ENCODE peak calls at places on chromosome 3, in four cellular contexts. I is A673, Y is cardiac muscle cell, R is PC-9. H is an unnamed sample.
A peak's percentile ranks its signal among the peaks of the same experiment; 100 is the strongest.

GRCh38 chr3:58833501-58833900 is 166.9 kb upstream of the FAM3D start:
- DNase-seq in R (no peak), I (no peak), Y (no peak), H (no peak)

GRCh38 chr3:57120040-57120802 is 44.9 kb downstream of the IL17RD start:
- DNase-seq in I (no peak), R (no peak), Y (peak; percentile 66), H (no peak)

GRCh38 chr3:57682284-57682683 is 10.6 kb downstream of the DENND6A start:
- DNase-seq in Y (no peak), I (no peak), R (no peak), H (no peak)

GRCh38 chr3:69458798-69459197 is 72.9 kb upstream of the FRMD4B start:
- DNase-seq in R (peak; percentile 44), Y (no peak), I (no peak), H (no peak)

GRCh38 chr3:186971578-186971977 is 41.3 kb downstream of the ST6GAL1 start:
- DNase-seq in I (no peak), Y (no peak), R (no peak), H (no peak)

GRCh38 chr3:74041068-74041675 is 416.4 kb upstream of the PDZRN3 start:
- DNase-seq in Y (no peak), I (no peak), R (no peak), H (no peak)

GRCh38 chr3:175193815-175194518 is 334.8 kb downstream of the NAALADL2 start:
- DNase-seq in R (peak; percentile 77), I (no peak), Y (no peak), H (no peak)

GRCh38 chr3:179272385-179272784 is 21.5 kb upstream of the KCNMB3 start:
- DNase-seq in I (peak; percentile 31), Y (no peak), R (no peak), H (no peak)

GRCh38 chr3:170532573-170532972 is 53.3 kb downstream of the SLC7A14 start:
- DNase-seq in I (no peak), Y (no peak), R (no peak), H (no peak)

GRCh38 chr3:60935709-60936108 is 315.5 kb downstream of the FHIT start:
- DNase-seq in Y (no peak), I (no peak), R (no peak), H (no peak)

GRCh38 chr3:74897006-74897405 is 282.5 kb upstream of the CNTN3 start:
- DNase-seq in Y (peak; percentile 23), I (peak; percentile 4), R (no peak), H (no peak)

GRCh38 chr3:6250167-6250566 is 610.7 kb upstream of the GRM7 start:
- DNase-seq in R (no peak), Y (no peak), I (no peak), H (no peak)

GRCh38 chr3:30654269-30654668 is 47.9 kb downstream of the TGFBR2 start:
- DNase-seq in R (no peak), Y (no peak), I (no peak), H (no peak)
- H3K4me1 ChIP-seq in R (peaks cover 18% of the 10 kb centered on the region), Y (peaks cover 30% of the 10 kb centered on the region), I (peaks cover 65% of the 10 kb centered on the region), H (peaks cover 63% of the 10 kb centered on the region)

GRCh38 chr3:43016513-43016865 is 37.4 kb downstream of the GASK1A start:
- DNase-seq in Y (no peak), I (no peak), R (no peak), H (peak; percentile 22)

GRCh38 chr3:43017038-43017437 is 37.9 kb downstream of the GASK1A start:
- DNase-seq in I (no peak), R (no peak), Y (no peak), H (no peak)

GRCh38 chr3:43015572-43016512 is 36.7 kb downstream of the GASK1A start:
- DNase-seq in R (no peak), Y (no peak), I (no peak), H (no peak)

GRCh38 chr3:43019168-43019765 is 40.2 kb downstream of the GASK1A start:
- DNase-seq in Y (no peak), R (no peak), I (no peak), H (no peak)

DNA sequence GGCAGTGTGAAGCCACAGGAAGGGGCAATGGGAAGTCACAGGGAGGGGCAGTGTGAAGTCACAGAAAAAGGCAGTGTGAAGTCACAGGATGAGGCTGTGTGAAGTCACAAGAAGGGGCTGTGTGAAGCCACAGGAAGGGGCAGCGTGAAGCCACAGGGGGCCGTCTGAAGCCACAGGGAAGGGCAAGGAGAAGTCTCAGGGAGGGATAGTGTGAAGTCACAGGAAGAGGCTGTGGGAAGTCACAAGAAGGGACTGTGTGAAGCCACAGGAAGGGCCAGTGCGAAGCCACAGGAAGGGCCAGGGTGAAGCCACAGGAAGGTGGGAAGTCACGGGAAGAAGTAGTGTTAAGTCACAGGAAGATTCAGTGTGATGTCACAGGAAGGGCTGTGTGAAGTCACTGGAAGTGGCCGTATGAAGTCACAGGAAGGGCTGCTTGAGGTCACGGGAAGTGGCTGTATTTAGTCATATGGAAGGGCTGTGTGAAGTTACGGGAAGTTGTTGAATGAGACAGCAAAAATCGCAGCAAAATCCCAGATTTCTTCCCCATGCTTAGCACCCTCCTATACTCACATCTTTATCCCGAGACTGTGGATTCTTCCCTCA is 38.6 kb downstream of the GASK1A start:
- DNase-seq in I (no peak), Y (no peak), R (no peak), H (no peak)
- H3K9me3 ChIP-seq in I (no peaks in the 10 kb centered on the region), Y (no peaks in the 10 kb centered on the region), R (no peaks in the 10 kb centered on the region), H (peaks cover 26% of the 10 kb centered on the region)

DNA sequence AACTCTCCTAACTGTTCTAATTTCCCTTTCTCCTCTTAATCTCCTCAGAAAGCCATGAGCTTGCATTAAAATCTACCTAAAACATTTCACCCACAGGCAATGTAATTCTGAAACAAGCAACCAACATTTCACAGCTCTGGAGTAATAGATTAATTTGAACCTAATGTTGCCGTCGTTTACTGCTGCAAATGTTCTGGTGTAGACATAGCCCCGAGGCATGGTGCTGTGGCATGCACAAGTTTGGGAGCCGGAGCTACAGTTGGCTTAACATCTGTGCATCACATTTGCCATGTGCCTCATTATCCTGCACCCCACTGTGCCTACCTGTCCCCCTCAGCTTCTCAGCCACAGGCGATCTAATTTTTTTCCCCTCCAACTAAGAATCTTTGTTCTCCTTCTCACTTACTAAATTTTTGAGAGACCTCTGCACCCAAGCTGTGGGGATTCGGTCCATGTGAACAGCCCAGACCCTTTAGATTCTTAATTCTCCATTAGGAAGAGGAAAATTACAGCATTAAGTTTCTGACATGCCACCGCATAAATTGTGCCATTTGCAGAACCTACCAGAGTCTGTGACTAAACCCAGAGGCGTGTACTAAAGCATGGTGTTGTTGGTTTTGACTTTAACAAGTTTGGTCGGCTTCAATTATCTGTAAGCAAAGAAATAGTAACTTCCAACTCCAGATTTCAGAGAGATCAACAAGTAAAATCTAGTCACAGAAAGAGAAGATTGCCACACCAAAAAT is 419.2 kb downstream of the MECOM start:
- DNase-seq in R (no peak), Y (no peak), I (peak; percentile 63), H (no peak)
- H3K27me3 ChIP-seq in R (no peaks in the 10 kb centered on the region), Y (no peaks in the 10 kb centered on the region), I (no peaks in the 10 kb centered on the region), H (no peaks in the 10 kb centered on the region)

GRCh38 chr3:177749836-177750235 is 552.6 kb upstream of the TBL1XR1 start:
- DNase-seq in R (no peak), I (no peak), Y (no peak), H (no peak)
- H3K4me1 ChIP-seq in R (peaks cover 16% of the 10 kb centered on the region), I (no peaks in the 10 kb centered on the region), Y (peaks cover 3% of the 10 kb centered on the region), H (peaks cover 4% of the 10 kb centered on the region)

GRCh38 chr3:128919988-128920387 is 40.6 kb downstream of the ACAD9 start:
- DNase-seq in Y (no peak), I (no peak), R (no peak), H (no peak)

GRCh38 chr3:128929364-128929763 is 49.9 kb downstream of the ACAD9 start:
- DNase-seq in Y (no peak), I (no peak), R (no peak), H (no peak)

GRCh38 chr3:128922804-128923459 is 43.5 kb downstream of the ACAD9 start:
- DNase-seq in Y (no peak), I (no peak), R (no peak), H (peak; percentile 16)

DNA sequence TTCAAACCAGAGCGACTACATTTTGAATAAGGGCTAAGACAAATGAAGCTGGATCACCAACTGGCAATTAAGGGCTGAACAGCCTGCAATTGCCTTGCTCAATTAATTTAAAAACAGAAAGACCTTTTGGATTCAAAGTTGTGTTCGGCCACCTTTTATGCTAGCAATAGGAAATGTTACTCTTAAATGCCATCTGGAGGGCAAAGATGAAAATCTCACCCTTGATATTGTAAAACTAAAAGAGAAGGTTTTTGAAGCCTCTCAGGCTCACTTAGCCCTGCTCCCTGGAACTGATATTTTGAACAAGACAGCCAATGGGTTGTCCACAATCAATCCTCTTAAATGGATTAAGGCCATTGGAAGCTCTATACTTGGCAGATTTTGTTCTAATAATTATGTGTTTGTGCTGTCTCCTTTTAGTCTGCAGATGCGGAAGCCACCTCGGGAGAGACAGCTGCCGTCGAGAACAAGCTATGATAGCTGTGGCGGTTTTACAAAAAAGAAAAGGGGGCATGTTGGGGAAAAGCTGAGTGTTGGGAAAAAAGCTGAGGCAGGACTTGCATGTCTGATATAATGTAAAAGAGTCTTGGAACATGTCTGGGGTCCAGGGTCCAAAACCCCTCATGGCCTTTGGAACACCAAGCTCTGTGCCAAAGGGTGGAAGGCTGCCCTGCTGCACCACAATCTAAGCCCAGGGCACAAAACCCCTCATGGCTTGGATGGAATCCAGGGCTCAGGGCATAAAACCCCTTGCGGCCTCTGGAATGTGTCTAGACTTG is 44.4 kb downstream of the ACAD9 start:
- DNase-seq in R (no peak), Y (no peak), I (no peak), H (peak; percentile 46)
- H3K9me3 ChIP-seq in R (peaks cover 33% of the 10 kb centered on the region), Y (no peaks in the 10 kb centered on the region), I (peaks cover 38% of the 10 kb centered on the region), H (no peaks in the 10 kb centered on the region)

GRCh38 chr3:10993729-10994065 is 1.1 kb downstream of the SLC6A1 start:
- DNase-seq in Y (no peak), R (no peak), I (no peak), H (no peak)
- H3K27me3 ChIP-seq in Y (peaks cover 82% of the 10 kb centered on the region), R (peaks cover 93% of the 10 kb centered on the region), I (peaks cover 76% of the 10 kb centered on the region), H (peaks cover 22% of the 10 kb centered on the region)